ENCODE peak calls at places on chromosomes 6 and 20, in nine cellular contexts. D, S, X, Y, R, O, N, C and J are unnamed samples.

GRCh38 chr20:3404402-3404801 is 3.1 kb downstream of the DNAAF9 start:
- DNase-seq in S (no peak), X (no peak), R (no peak), C (no peak), Y (no peak), D (no peak), O (no peak), N (no peak), J (no peak)

GRCh38 chr6:161536141-161536735 is 262.4 kb upstream of the AGPAT4 start:
- DNase-seq in Y (no peak), O (no peak), S (no peak), D (no peak), N (no peak), R (no peak), C (no peak), X (no peak), J (no peak)

GRCh38 chr6:123803862-123804681 is at the start of gene NKAIN2:
- DNase-seq in R (no peak), Y (no peak), D (no peak), C (peak), O (peak), X (no peak), N (no peak), S (no peak), J (no peak)

GRCh38 chr20:49612127-49612738 is 44.3 kb upstream of the PTGIS start:
- DNase-seq in C (peak), R (no peak), O (peak), S (no peak), X (no peak), N (no peak), Y (no peak), D (no peak), J (no peak)

GRCh38 chr6:154605207-154605877 is 94.9 kb upstream of the CNKSR3 start:
- DNase-seq in R (no peak), D (no peak), X (no peak), C (no peak), O (no peak), N (no peak), S (no peak), Y (no peak), J (no peak)

GRCh38 chr6:157672726-157673412 is 150.2 kb upstream of the SNX9 start:
- DNase-seq in S (no peak), D (no peak), X (no peak), Y (no peak), N (peak), R (no peak), C (no peak), O (no peak), J (no peak)

GRCh38 chr20:24382330-24382729 is 87.1 kb upstream of the SYNDIG1 start:
- DNase-seq in X (no peak), Y (no peak), S (no peak), O (no peak), R (no peak), D (peak), N (no peak), C (no peak), J (peak)

GRCh38 chr6:48747471-48747870 is 636.5 kb upstream of the PTCHD4 start:
- DNase-seq in D (no peak), N (no peak), Y (no peak), S (no peak), C (no peak), X (no peak), R (no peak), O (no peak), J (no peak)

GRCh38 chr6:32615885-32616532 is 21.2 kb upstream of the HLA-DQA1 start:
- DNase-seq in Y (no peak), R (no peak), X (no peak), S (no peak), O (no peak), N (no peak), D (no peak), C (no peak), J (no peak)

GRCh38 chr6:131286469-131287040 is 151.3 kb downstream of the AKAP7 start:
- DNase-seq in O (no peak), S (no peak), D (no peak), X (no peak), C (no peak), R (no peak), Y (no peak), N (no peak), J (no peak)

GRCh38 chr6:168054663-168055560 is 24.1 kb downstream of the FRMD1 start:
- DNase-seq in C (peak), R (no peak), Y (no peak), N (no peak), X (no peak), O (peak), D (peak), S (no peak), J (no peak)

GRCh38 chr20:35326732-35327073 is 34.5 kb upstream of the FAM83C start:
- DNase-seq in C (no peak), D (no peak), X (no peak), O (no peak), R (no peak), N (no peak), S (no peak), Y (no peak), J (no peak)

GRCh38 chr6:110939429-110939828 is 19.1 kb upstream of the GTF3C6 start:
- DNase-seq in S (no peak), R (no peak), C (no peak), X (no peak), O (no peak), N (no peak), Y (no peak), D (no peak), J (no peak)

GRCh38 chr6:169398342-169399105 is 144.9 kb upstream of the THBS2 start:
- DNase-seq in O (no peak), D (peak), N (no peak), C (no peak), X (no peak), R (no peak), Y (no peak), S (peak), J (no peak)

GRCh38 chr20:19210426-19211155 is 1.9 kb upstream of the SLC24A3 start:
- DNase-seq in Y (no peak), O (no peak), D (peak), R (no peak), C (no peak), S (peak), N (no peak), X (no peak), J (no peak)

GRCh38 chr20:32742322-32743236 is 688 bp downstream of the COMMD7 start:
- DNase-seq in N (no peak), R (peak), D (no peak), O (no peak), C (no peak), S (no peak), Y (no peak), X (no peak), J (no peak)

GRCh38 chr6:144474290-144474689 is 189.2 kb downstream of the UTRN start:
- DNase-seq in O (no peak), S (no peak), N (no peak), X (no peak), Y (no peak), D (no peak), C (no peak), R (no peak), J (no peak)

GRCh38 chr20:36312724-36313441 is 6.7 kb downstream of the DLGAP4 start:
- DNase-seq in R (no peak), S (no peak), Y (no peak), N (peak), C (no peak), D (no peak), O (no peak), X (no peak), J (peak)

GRCh38 chr6:24125980-24126379 is at the start of gene NRSN1:
- DNase-seq in O (no peak), S (no peak), Y (no peak), C (no peak), X (no peak), D (no peak), R (no peak), N (no peak), J (no peak)

GRCh38 chr6:134003542-134003951 is 48.9 kb downstream of the SLC2A12 start:
- DNase-seq in O (no peak), Y (no peak), N (no peak), D (peak), C (no peak), S (no peak), X (no peak), R (no peak), J (no peak)

GRCh38 chr6:170251776-170252571 is 38.9 kb downstream of the DLL1 start:
- DNase-seq in R (no peak), D (no peak), Y (no peak), S (no peak), X (no peak), C (no peak), O (no peak), N (no peak), J (no peak)

DNA sequence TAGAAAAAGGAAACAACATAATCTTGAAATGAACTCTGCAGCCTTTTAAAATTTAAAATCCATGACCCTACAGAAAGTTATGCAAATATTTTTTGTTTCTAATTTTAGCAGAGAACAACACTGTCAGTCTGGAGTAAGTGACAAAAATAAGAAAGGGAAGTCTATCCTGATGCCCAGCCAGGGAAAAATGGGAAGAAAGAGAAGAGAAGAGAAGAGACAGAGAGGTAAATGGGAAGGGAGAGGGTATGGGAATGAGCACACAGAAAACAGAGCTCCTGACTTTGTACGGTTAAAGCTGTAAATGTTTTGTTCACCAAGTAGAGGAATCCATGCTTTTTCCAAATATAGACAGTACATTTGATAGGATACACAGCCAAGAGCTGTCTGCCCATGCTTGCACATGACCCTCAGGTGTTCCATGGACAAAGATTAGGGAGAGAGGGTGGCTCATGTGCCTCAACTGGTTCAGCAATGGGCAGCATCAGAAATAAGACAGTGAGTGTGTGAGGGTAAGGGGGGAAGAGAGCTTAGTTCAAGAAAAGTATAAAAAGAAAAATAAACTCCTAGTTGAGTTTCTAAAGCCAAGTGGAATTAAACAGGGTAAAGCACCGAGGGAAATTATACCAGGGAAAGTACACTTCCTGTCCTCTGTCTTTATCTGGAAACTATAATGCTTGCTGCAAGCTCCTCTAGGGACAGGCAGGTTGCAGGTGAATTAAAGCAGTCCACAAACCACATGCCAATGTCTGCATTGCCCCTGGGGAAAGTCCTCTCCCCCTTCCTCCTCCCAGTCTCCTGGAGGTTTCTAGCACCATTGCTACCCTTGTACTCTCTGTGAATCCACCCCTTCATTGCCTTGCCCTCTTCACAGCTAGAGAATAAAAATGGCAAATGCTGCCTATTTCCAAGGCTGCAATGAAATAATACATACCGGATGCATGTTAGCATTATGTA is 30.0 kb downstream of the MAP3K5 start:
- DNase-seq in D (no peak), X (no peak), O (no peak), Y (no peak), S (no peak), C (peak), N (no peak), R (no peak), J (no peak)
- H3K4me3 ChIP-seq in D (no peak), X (no peak), O (peak), Y (no peak), S (no peak), C (peak), N (peak), R (no peak), J (peak)

GRCh38 chr20:40702504-40702903 is 13.5 kb upstream of the MAFB start:
- DNase-seq in Y (no peak), X (no peak), S (no peak), D (peak), N (no peak), C (no peak), O (no peak), R (no peak), J (no peak)
- TF ChIP-seq CTCF in Y (peak), X (no peak), S (peak), D (no peak), N (no peak), C (no peak), O (no peak), R (no peak), J (no peak)

GRCh38 chr20:51003776-51004175 is 19.1 kb downstream of the KCNG1 start:
- DNase-seq in O (no peak), R (no peak), X (no peak), S (no peak), N (no peak), C (no peak), D (no peak), Y (no peak), J (no peak)

GRCh38 chr20:51004305-51004727 is 18.6 kb downstream of the KCNG1 start:
- DNase-seq in Y (no peak), C (no peak), S (no peak), D (no peak), X (no peak), O (no peak), N (no peak), R (no peak), J (no peak)

GRCh38 chr20:51002633-51003032 is 20.3 kb downstream of the KCNG1 start:
- DNase-seq in O (no peak), Y (no peak), N (no peak), X (no peak), R (no peak), D (no peak), C (no peak), S (no peak), J (no peak)

GRCh38 chr20:51005214-51005613 is 17.7 kb downstream of the KCNG1 start:
- DNase-seq in R (no peak), X (no peak), N (no peak), D (no peak), C (no peak), O (no peak), Y (no peak), S (no peak), J (no peak)

DNA sequence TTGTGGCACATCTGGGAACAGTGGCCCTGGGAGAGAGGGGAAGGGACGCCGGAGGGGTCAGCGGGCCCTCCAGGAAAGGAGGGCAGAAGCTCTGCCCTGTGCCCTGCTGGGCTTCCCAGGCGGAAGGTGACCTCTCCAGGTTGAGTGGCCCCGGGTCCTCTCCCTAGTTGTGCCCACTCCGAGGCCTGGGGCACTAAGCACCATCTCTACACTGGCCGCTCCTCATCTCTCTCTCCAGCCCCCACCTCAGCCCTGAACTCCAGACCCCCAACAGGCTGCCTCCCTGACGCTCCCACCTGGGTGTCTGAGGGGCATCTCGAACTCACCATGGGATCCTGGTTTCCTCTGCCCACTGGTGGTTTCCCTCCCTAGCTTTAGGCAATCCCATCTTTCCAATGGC is 18.1 kb downstream of the KCNG1 start:
- DNase-seq in S (no peak), D (no peak), R (no peak), C (no peak), X (no peak), N (no peak), O (no peak), Y (no peak), J (no peak)
- H3K4me3 ChIP-seq in S (no peak), D (no peak), R (no peak), C (no peak), X (no peak), N (no peak), O (no peak), Y (no peak), J (no peak)

DNA sequence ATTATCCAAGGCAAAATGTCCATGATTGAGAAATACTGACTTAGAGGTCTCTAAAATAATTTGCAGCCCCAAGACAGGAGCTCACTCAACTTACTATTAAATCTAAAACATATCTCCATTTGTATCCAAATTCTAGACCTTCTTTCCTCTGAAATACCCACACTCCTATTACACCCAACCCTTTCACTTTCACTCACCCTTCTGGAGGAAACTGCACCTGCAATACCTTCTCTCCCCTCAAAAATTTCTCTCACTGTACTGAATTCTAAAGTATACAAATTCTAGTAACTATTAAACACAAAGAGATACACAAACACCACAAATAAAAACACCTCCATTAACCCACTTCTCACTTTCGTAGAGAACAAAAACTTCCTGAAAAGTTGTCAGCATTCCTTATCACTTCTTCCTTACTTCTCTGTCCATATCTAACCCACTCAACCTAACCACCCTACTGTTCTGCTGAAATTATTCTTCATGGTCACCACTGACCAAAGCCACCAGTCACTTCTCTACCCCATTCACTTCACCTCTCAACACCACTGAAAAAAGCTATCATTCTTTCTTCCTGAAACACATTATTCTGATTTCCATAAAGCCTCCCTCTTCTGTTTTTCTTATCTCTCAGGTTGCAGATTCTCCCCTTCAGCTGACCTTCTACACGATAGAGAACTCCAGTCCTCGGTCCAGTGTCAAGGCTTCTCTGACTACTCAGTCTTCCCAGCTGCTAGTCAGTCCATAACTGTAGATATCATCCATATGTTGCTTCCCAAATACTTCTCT is 12.0 kb downstream of the LMBRD1 start:
- DNase-seq in N (no peak), X (no peak), R (no peak), S (no peak), D (no peak), Y (no peak), C (no peak), O (no peak), J (no peak)
- TF ChIP-seq CTCF in N (no peak), X (no peak), R (no peak), S (no peak), D (no peak), Y (no peak), C (no peak), O (no peak), J (no peak)

GRCh38 chr6:141580121-141580520 is 552.6 kb upstream of the GJE1 start:
- DNase-seq in D (peak), C (no peak), O (no peak), S (no peak), Y (no peak), N (no peak), R (no peak), X (no peak), J (no peak)
- H3K4me3 ChIP-seq in D (no peak), C (no peak), O (no peak), S (no peak), Y (no peak), N (no peak), R (no peak), X (no peak), J (no peak)

DNA sequence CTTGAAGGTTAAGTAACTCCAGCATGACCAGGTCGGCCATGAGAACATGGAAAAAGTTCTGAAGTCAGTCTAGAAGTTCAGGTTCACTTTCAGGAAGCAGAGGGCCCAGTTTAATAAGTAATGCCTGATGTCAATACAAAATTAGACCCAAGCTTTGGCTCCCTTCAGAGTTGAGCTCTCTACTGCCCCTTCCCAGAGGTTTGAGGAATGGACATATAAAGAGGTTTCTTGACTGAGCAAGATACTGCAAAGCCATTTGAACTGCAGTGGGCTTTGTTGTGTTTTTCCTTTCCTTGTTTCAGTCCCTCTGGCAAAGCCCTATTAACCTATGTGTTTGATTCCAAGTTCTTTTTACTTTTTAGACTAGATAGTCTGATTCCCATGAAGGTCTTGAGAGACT is 97.8 kb upstream of the PREP start:
- DNase-seq in S (no peak), O (no peak), X (no peak), D (no peak), Y (no peak), R (no peak), N (no peak), C (no peak), J (no peak)
- TF ChIP-seq CTCF in S (no peak), O (no peak), X (no peak), D (no peak), Y (peak), R (no peak), N (no peak), C (no peak), J (no peak)

DNA sequence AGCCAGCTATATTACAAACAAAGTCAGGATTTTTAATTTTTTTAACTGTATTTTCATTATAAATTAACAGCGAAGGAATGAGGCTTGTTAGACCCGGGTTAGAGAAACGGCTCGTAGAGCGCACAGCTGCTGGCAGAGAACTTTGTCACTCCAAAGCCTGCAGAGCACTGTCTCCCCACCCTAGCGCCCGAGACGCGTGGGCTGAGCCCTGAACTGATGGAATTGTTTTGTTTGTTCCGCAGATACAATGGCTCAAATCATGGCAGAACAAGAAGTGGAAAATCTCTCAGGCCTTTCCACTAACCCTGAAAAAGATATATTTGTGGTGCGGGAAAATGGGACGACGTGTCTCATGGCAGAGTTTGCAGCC is 806 bp downstream of the LAMP5 start:
- DNase-seq in C (no peak), N (no peak), R (no peak), X (no peak), S (no peak), D (no peak), O (no peak), Y (no peak), J (no peak)
- H3K4me3 ChIP-seq in C (peak), N (peak), R (no peak), X (peak), S (no peak), D (no peak), O (no peak), Y (peak), J (peak)

DNA sequence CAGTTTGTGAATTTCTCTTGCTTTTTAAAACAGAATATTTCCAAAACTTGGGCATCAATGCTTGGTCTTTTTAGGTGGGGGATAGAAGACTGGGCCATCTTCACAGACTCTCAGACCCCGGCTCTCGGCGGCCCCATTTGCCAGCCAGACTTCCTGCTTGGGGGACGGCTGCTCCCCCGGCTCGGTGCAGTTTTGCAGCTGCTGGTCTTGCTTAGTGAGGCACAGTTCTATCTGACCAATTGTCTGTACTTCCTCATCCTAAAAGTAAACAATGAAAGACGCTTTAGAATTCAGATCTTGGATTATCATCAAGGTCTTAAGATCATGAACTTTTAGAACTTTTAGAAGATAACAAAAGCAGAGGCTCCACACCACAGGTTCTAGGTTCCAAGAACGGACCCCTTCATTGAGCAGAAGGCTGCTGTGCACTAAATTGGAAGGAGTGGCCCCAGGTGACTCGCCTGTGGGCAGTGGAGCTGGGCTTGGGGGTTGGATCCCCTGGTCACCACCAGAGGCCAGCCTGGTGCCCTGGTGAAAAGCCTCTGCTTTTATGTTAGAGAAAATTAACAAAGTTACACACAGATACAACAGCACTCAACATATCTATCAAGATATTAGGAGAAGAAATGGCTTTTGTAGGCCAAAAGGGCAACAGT is 26.7 kb downstream of the RNASET2 start:
- DNase-seq in O (no peak), C (no peak), D (no peak), R (peak), X (no peak), Y (no peak), N (no peak), S (no peak), J (no peak)
- TF ChIP-seq CTCF in O (no peak), C (no peak), D (no peak), R (no peak), X (no peak), Y (peak), N (no peak), S (no peak), J (no peak)